ENCODE peak calls at places on chromosomes 6 and 20, in five cellular contexts. I is stomach, W is fibroblast of lung, U is left ventricle myocardium inferior, A is WERI-Rb-1. G is an unnamed sample.
A peak's percentile ranks its signal among the peaks of the same experiment; 100 is the strongest.

GRCh38 chr6:113412589-113413367 is 444.4 kb upstream of the MARCKS start:
- DNase-seq in A (no peak), W (peak; percentile 28), I (no peak), U (no peak), G (no peak)

GRCh38 chr6:132797975-132798819 is at the start of gene SLC18B1:
- DNase-seq in U (peak; percentile 60), I (peak; percentile 60), A (peak; percentile 33), W (peak; percentile 34), G (peak; percentile 56)

GRCh38 chr6:96212076-96212475 is 196.3 kb downstream of the FUT9 start:
- DNase-seq in W (no peak), I (no peak), A (no peak), U (no peak), G (no peak)

GRCh38 chr6:165894228-165894825 is 231.3 kb upstream of the PDE10A start:
- DNase-seq in A (no peak), W (no peak), I (no peak), U (no peak), G (no peak)

GRCh38 chr6:63527658-63528514 is 44.4 kb upstream of the LOC128125822 start:
- DNase-seq in A (no peak), I (peak; percentile 93), U (no peak), W (peak; percentile 99), G (no peak)

GRCh38 chr6:42030585-42031506 is 19.5 kb upstream of the TAF8 start:
- DNase-seq in A (peak; percentile 76), I (no peak), W (peak; percentile 53), U (peak; percentile 72), G (peak; percentile 47)

GRCh38 chr6:170163405-170164170 is 127.3 kb downstream of the DLL1 start:
- DNase-seq in W (no peak), A (no peak), I (no peak), U (no peak), G (no peak)

GRCh38 chr6:157274116-157274470 is 49.2 kb downstream of the TMEM242 start:
- DNase-seq in A (no peak), W (peak; percentile 23), U (no peak), I (no peak), G (no peak)

GRCh38 chr6:6545616-6546317 is 42.8 kb upstream of the LY86 start:
- DNase-seq in A (no peak), W (no peak), U (no peak), I (no peak), G (no peak)

GRCh38 chr6:31161216-31162126 is 3.1 kb downstream of the TCF19 start:
- DNase-seq in A (no peak), W (no peak), I (no peak), U (no peak), G (no peak)

GRCh38 chr6:7561153-7561964 is 19.9 kb downstream of the DSP start:
- DNase-seq in I (peak; percentile 90), A (no peak), W (no peak), U (no peak), G (no peak)

GRCh38 chr20:32623667-32624157 is 38.6 kb upstream of the NOL4L start:
- DNase-seq in W (no peak), A (no peak), I (peak; percentile 47), U (no peak), G (no peak)

GRCh38 chr6:7267521-7268091 is 45.4 kb downstream of the SSR1 start:
- DNase-seq in I (peak; percentile 88), W (peak; percentile 89), U (no peak), A (no peak), G (no peak)

GRCh38 chr20:47778398-47779354 is 6.6 kb downstream of the SULF2 start:
- DNase-seq in U (no peak), I (no peak), W (no peak), A (no peak), G (no peak)

GRCh38 chr6:141562181-141562800 is 570.4 kb upstream of the GJE1 start:
- DNase-seq in U (peak; percentile 29), I (no peak), A (no peak), W (peak; percentile 18), G (no peak)

GRCh38 chr20:46400828-46401477 is 5.5 kb downstream of the ELMO2 start:
- DNase-seq in W (peak; percentile 67), U (no peak), A (peak; percentile 20), I (no peak), G (peak; percentile 33)

GRCh38 chr6:81838724-81839425 is 86.4 kb upstream of the TENT5A start:
- DNase-seq in A (no peak), I (no peak), W (no peak), U (no peak), G (no peak)

GRCh38 chr20:34110025-34111013 is 1.7 kb downstream of the EIF2S2 start:
- DNase-seq in W (peak; percentile 31), A (no peak), U (no peak), I (no peak), G (no peak)

GRCh38 chr6:17493286-17493685 is 99.9 kb downstream of the CAP2 start:
- DNase-seq in I (no peak), U (no peak), W (peak; percentile 72), A (no peak), G (no peak)

GRCh38 chr6:17494177-17494576 is 100.8 kb downstream of the CAP2 start:
- DNase-seq in A (no peak), U (no peak), W (no peak), I (no peak), G (no peak)

GRCh38 chr6:17491416-17492142 is 98.2 kb downstream of the CAP2 start:
- DNase-seq in I (no peak), U (no peak), A (no peak), W (peak; percentile 20), G (no peak)

GRCh38 chr6:17492350-17492749 is 99.0 kb downstream of the CAP2 start:
- DNase-seq in U (no peak), I (no peak), W (peak; percentile 20), A (no peak), G (no peak)

GRCh38 chr6:17490724-17491123 is 97.3 kb downstream of the CAP2 start:
- DNase-seq in W (peak; percentile 37), I (no peak), U (no peak), A (no peak), G (no peak)
- H3K27ac ChIP-seq in W (no peak overlapping the region), I (no peak overlapping the region), U (no peak overlapping the region), A (no peak overlapping the region), G (no peak overlapping the region)

GRCh38 chr6:135181333-135182119 is 418 bp downstream of the MYB start:
- DNase-seq in W (peak; percentile 16), I (no peak), U (no peak), A (peak; percentile 26), G (peak; percentile 13)

GRCh38 chr6:135185483-135185882 is 4.4 kb downstream of the MYB start:
- DNase-seq in A (no peak), U (no peak), W (no peak), I (no peak), G (no peak)

GRCh38 chr6:135182120-135182992 is 1.2 kb downstream of the MYB start:
- DNase-seq in I (peak; percentile 31), U (no peak), W (peak; percentile 6), A (peak; percentile 25), G (peak; percentile 7)

GRCh38 chr6:135182993-135183531 is 2.0 kb downstream of the MYB start:
- DNase-seq in W (no peak), U (no peak), A (peak; percentile 65), I (peak; percentile 65), G (peak; percentile 63)

GRCh38 chr6:135183532-135184440 is 2.7 kb downstream of the MYB start:
- DNase-seq in U (no peak), W (peak; percentile 26), I (peak; percentile 67), A (peak; percentile 67), G (peak; percentile 79)
- TF ChIP-seq CTCF in U (peak; percentile 42), W (peak; percentile 49), I (peak; percentile 46), A (peak; percentile 70), G (peak; percentile 70)

GRCh38 chr20:58597021-58597940 is 53.8 kb upstream of the STX16 start:
- DNase-seq in I (no peak), U (peak; percentile 60), A (peak; percentile 91), W (peak; percentile 58), G (no peak)

GRCh38 chr20:58593880-58594473 is 57.1 kb upstream of the STX16 start:
- DNase-seq in W (no peak), I (no peak), A (no peak), U (no peak), G (no peak)

GRCh38 chr20:58595167-58595566 is 55.9 kb upstream of the STX16 start:
- DNase-seq in I (peak; percentile 50), W (no peak), U (no peak), A (no peak), G (no peak)

GRCh38 chr20:58598271-58599015 is 52.6 kb upstream of the STX16 start:
- DNase-seq in W (peak; percentile 82), U (peak; percentile 68), A (no peak), I (no peak), G (no peak)

DNA sequence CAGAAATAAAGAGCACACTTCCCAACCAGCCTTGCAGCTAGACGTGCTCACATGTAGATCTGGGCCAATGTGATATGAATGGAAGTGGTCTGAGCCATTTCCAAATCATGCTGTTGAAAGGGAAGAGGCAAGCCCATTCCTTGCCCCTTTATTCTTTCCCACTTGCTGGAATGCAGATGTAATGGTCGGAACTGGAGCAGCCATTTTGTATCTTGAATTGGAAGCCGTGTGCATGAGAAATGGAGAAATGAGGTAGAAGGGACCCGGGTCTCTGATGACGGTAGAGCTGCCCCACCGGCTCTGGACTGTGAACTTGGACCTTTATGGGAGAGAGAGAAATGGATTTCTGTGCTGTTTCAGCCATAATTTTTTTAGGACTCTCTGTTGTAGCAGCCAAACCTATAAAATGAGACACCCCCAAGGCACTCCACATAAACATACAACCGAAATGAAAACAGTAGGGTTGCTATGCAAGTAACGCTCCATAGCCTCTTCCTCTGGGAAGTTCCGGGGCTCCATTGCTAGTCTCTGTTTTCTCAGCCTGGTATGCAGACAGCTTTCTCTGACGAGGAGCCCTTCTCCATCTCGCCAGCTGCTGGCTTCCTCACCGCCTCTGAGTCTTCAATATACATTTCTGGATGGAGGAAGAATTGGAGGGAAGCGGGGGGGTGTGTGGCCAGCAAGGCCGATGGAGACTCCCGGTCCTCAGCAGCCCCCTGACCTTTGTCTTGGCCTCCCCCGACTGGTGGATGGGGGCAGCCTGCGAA is 54.7 kb upstream of the STX16 start:
- DNase-seq in W (no peak), U (no peak), A (no peak), I (no peak), G (no peak)
- H3K27ac ChIP-seq in W (no peak overlapping the region), U (peak overlapping the region; percentile 73), A (peak overlapping the region; percentile 78), I (peak overlapping the region; percentile 70), G (no peak overlapping the region)

GRCh38 chr6:117317261-117317660 is 51.9 kb downstream of the VGLL2 start:
- DNase-seq in I (no peak), A (no peak), U (no peak), W (peak; percentile 14), G (no peak)
- TF ChIP-seq CTCF in I (no peak), A (peak; percentile 14), U (peak; percentile 56), W (no peak), G (no peak)

GRCh38 chr6:36677059-36677749 is 1.3 kb upstream of the CDKN1A start:
- DNase-seq in U (no peak), W (no peak), I (no peak), A (peak; percentile 73), G (no peak)

GRCh38 chr6:36677753-36678487 is 594 bp upstream of the CDKN1A start:
- DNase-seq in A (no peak), W (no peak), I (no peak), U (no peak), G (no peak)

GRCh38 chr6:36679043-36679821 is 718 bp downstream of the CDKN1A start:
- DNase-seq in W (peak; percentile 52), I (peak; percentile 78), U (peak; percentile 74), A (peak; percentile 61), G (peak; percentile 55)

GRCh38 chr6:36676142-36677058 is 2.1 kb upstream of the CDKN1A start:
- DNase-seq in A (peak; percentile 94), W (peak; percentile 69), U (no peak), I (no peak), G (no peak)

GRCh38 chr6:36678488-36679042 is at the start of gene CDKN1A:
- DNase-seq in I (peak; percentile 98), W (peak; percentile 93), A (peak; percentile 93), U (peak; percentile 92), G (peak; percentile 28)
- H3K27ac ChIP-seq in I (peak within 1 kb of the TSS; percentile 93), W (peak within 1 kb of the TSS; percentile 96), A (peak within 1 kb of the TSS; percentile 95), U (peak within 1 kb of the TSS; percentile 99), G (no peak within 1 kb of the TSS)